ENCODE peak calls at places on chromosomes 12 and 14, in five cellular contexts. E is PC-3, Y is fibroblast of pulmonary artery, A is NCI-H2081, O is RWPE1. I is an unnamed sample.

GRCh38 chr12:106246891-106247730 is 709 bp downstream of the CKAP4 start:
- DNase-seq in A (peak; percentile 24), E (peak; percentile 57), O (peak; percentile 56), Y (peak; percentile 68), I (peak; percentile 56)

GRCh38 chr14:33026850-33027420 is 88.3 kb downstream of the NPAS3 start:
- DNase-seq in O (no peak), E (peak; percentile 37), A (no peak), Y (peak; percentile 4), I (no peak)

GRCh38 chr14:74852922-74853530 is 22.9 kb downstream of the PROX2 start:
- DNase-seq in Y (peak; percentile 56), O (no peak), A (no peak), E (no peak), I (no peak)

GRCh38 chr14:94342334-94342934 is 19.3 kb upstream of the SERPINA6 start:
- DNase-seq in A (no peak), E (peak; percentile 93), O (peak; percentile 95), Y (peak; percentile 100), I (peak; percentile 99)

GRCh38 chr12:94109154-94109553 is 39.2 kb upstream of the PLXNC1 start:
- DNase-seq in A (no peak), E (no peak), Y (peak; percentile 29), O (no peak), I (peak; percentile 11)

GRCh38 chr14:87993485-87993809 is 465 bp upstream of the GALC start:
- DNase-seq in E (no peak), Y (no peak), A (no peak), O (no peak), I (no peak)

GRCh38 chr14:71478542-71478941 is 453.7 kb upstream of the RGS6 start:
- DNase-seq in E (no peak), O (no peak), A (no peak), Y (peak; percentile 69), I (no peak)

GRCh38 chr12:120010661-120011230 is 21.7 kb downstream of the BICDL1 start:
- DNase-seq in E (no peak), A (no peak), Y (no peak), O (no peak), I (no peak)

GRCh38 chr12:56042430-56043203 is 899 bp downstream of the RPS26 start:
- DNase-seq in E (no peak), O (no peak), A (no peak), Y (no peak), I (no peak)

GRCh38 chr12:76020281-76020680 is 11.3 kb downstream of the PHLDA1 start:
- DNase-seq in Y (peak; percentile 72), A (no peak), O (peak; percentile 49), E (peak; percentile 96), I (peak; percentile 95)

GRCh38 chr14:61089126-61089750 is 108.2 kb downstream of the SLC38A6 start:
- DNase-seq in A (no peak), O (no peak), Y (no peak), E (no peak), I (no peak)

GRCh38 chr14:48937796-48938195 is 648.4 kb downstream of the RPS29 start:
- DNase-seq in E (no peak), O (no peak), Y (peak; percentile 16), A (peak; percentile 77), I (no peak)

GRCh38 chr12:14216405-14217294 is 148.8 kb upstream of the ATF7IP start:
- DNase-seq in O (no peak), E (peak; percentile 4), A (no peak), Y (peak; percentile 13), I (peak; percentile 16)

GRCh38 chr14:106670006-106670405 is 1143.6 kb downstream of the TMEM121 start:
- DNase-seq in A (no peak), O (no peak), Y (no peak), E (no peak), I (no peak)

GRCh38 chr14:48504921-48505320 is 829.5 kb upstream of the MDGA2 start:
- DNase-seq in Y (no peak), A (no peak), E (no peak), O (peak; percentile 6), I (peak; percentile 14)

GRCh38 chr12:102883204-102883799 is 33.7 kb downstream of the PAH start:
- DNase-seq in E (peak; percentile 72), Y (peak; percentile 28), A (peak; percentile 79), O (peak; percentile 40), I (peak; percentile 16)

GRCh38 chr12:25194722-25195055 is 271 bp downstream of the DNAI7 start:
- DNase-seq in O (no peak), E (no peak), Y (no peak), A (no peak), I (no peak)

GRCh38 chr14:58638231-58639205 is 756 bp downstream of the DACT1 start:
- DNase-seq in A (peak; percentile 35), O (peak; percentile 15), E (peak; percentile 49), Y (peak; percentile 38), I (peak; percentile 28)

GRCh38 chr14:91357272-91357671 is 60.3 kb downstream of the CCDC88C start:
- DNase-seq in O (no peak), E (no peak), Y (no peak), A (no peak), I (no peak)

GRCh38 chr12:119989619-119990381 is 764 bp downstream of the BICDL1 start:
- DNase-seq in Y (peak; percentile 71), A (no peak), O (peak; percentile 61), E (peak; percentile 83), I (peak; percentile 69)

GRCh38 chr12:27179399-27180214 is 64.5 kb upstream of the STK38L start:
- DNase-seq in Y (peak; percentile 95), E (peak; percentile 100), O (peak; percentile 91), A (peak; percentile 7), I (peak; percentile 99)

GRCh38 chr14:104137297-104138097 is 890 bp upstream of the KIF26A start:
- DNase-seq in E (peak; percentile 56), Y (peak; percentile 24), O (peak; percentile 67), A (peak; percentile 24), I (no peak)

GRCh38 chr14:37864861-37865718 is 269.7 kb downstream of the TTC6 start:
- DNase-seq in O (peak; percentile 15), Y (peak; percentile 3), E (peak; percentile 62), A (no peak), I (peak; percentile 48)

GRCh38 chr14:105582639-105583038 is 56.3 kb downstream of the TMEM121 start:
- DNase-seq in Y (no peak), E (no peak), A (no peak), O (no peak), I (peak; percentile 5)

GRCh38 chr12:57133013-57133569 is 4.8 kb downstream of the LRP1 start:
- DNase-seq in O (no peak), A (no peak), E (no peak), Y (no peak), I (no peak)

GRCh38 chr14:36646664-36647416 is 14.8 kb upstream of the PAX9 start:
- DNase-seq in A (no peak), Y (no peak), E (no peak), O (no peak), I (peak; percentile 38)

GRCh38 chr14:68314642-68315041 is 478.2 kb downstream of the ZFP36L1 start:
- DNase-seq in A (no peak), Y (no peak), O (no peak), E (no peak), I (no peak)

GRCh38 chr14:100546051-100546443 is 41.2 kb downstream of the BEGAIN start:
- DNase-seq in A (no peak), E (peak; percentile 15), Y (no peak), O (peak; percentile 68), I (no peak)

GRCh38 chr12:64352181-64352580 is 38.4 kb downstream of the C12orf56 start:
- DNase-seq in Y (no peak), A (no peak), E (no peak), O (no peak), I (no peak)

GRCh38 chr12:52637299-52637698 is 14.7 kb downstream of the KRT2 start:
- DNase-seq in O (no peak), Y (no peak), A (no peak), E (no peak), I (no peak)